ENCODE peak calls at places on chromosomes 16 and 17, in seven cellular contexts. O is GM10248; A is pancreas; W is PC-9; C is Peyer's patch; P is CD8-positive, alpha-beta T cell; E is bronchial epithelial cell. V is an unnamed sample.

GRCh38 chr17:28626818-28627217 is 12.8 kb upstream of the RSKR start:
- DNase-seq in O (no peak), A (no peak), W (no peak), C (no peak), P (no peak), E (no peak), V (no peak)

GRCh38 chr17:37483311-37484039 is 6.2 kb upstream of the DUSP14 start:
- DNase-seq in O (peak; percentile 32), A (no peak), W (no peak), C (no peak), P (no peak), E (no peak), V (no peak)

GRCh38 chr17:16465861-16466338 is 26.1 kb downstream of the LRRC75A start:
- DNase-seq in O (no peak), A (no peak), W (peak; percentile 77), C (no peak), P (no peak), E (no peak), V (no peak)

GRCh38 chr17:67270411-67270810 is 25.4 kb upstream of the HELZ start:
- DNase-seq in O (no peak), A (no peak), W (no peak), C (no peak), P (no peak), E (no peak), V (no peak)

GRCh38 chr17:20121359-20122235 is 112.4 kb downstream of the SPECC1 start:
- DNase-seq in O (peak; percentile 76), A (peak; percentile 45), W (peak; percentile 70), C (peak; percentile 61), P (peak; percentile 36), E (peak; percentile 55), V (peak; percentile 72)

GRCh38 chr16:24045641-24046040 is 209.9 kb downstream of the PRKCB start:
- DNase-seq in O (no peak), A (no peak), W (no peak), C (no peak), P (no peak), E (no peak), V (peak; percentile 19)

GRCh38 chr17:2058521-2059124 is 3.7 kb downstream of the HIC1 start:
- DNase-seq in O (peak; percentile 78), A (peak; percentile 75), W (no peak), C (peak; percentile 83), P (no peak), E (no peak), V (peak; percentile 39)

GRCh38 chr16:87951550-87952538 is 610 bp downstream of the BANP start:
- DNase-seq in O (no peak), A (no peak), W (no peak), C (no peak), P (no peak), E (no peak), V (no peak)

GRCh38 chr16:16004314-16004749 is 54.9 kb downstream of the ABCC1 start:
- DNase-seq in O (no peak), A (no peak), W (no peak), C (no peak), P (no peak), E (peak; percentile 37), V (no peak)

GRCh38 chr17:82342361-82343079 is 9.0 kb upstream of the SECTM1 start:
- DNase-seq in O (no peak), A (no peak), W (no peak), C (no peak), P (no peak), E (no peak), V (no peak)

GRCh38 chr16:48003226-48003907 is 152.4 kb downstream of the ABCC12 start:
- DNase-seq in O (no peak), A (no peak), W (no peak), C (no peak), P (no peak), E (peak; percentile 87), V (no peak)

GRCh38 chr17:76625496-76625895 is 18.1 kb downstream of the ST6GALNAC1 start:
- DNase-seq in O (no peak), A (no peak), W (no peak), C (no peak), P (no peak), E (no peak), V (no peak)

GRCh38 chr17:28372203-28372944 is 880 bp downstream of the SARM1 start:
- DNase-seq in O (peak; percentile 45), A (no peak), W (no peak), C (peak; percentile 22), P (no peak), E (no peak), V (peak; percentile 23)

GRCh38 chr17:29835438-29836351 is 94.3 kb downstream of the SSH2 start:
- DNase-seq in O (no peak), A (no peak), W (no peak), C (no peak), P (no peak), E (peak; percentile 39), V (no peak)

GRCh38 chr17:81144423-81144781 is 20.9 kb upstream of the PVALEF start:
- DNase-seq in O (no peak), A (no peak), W (no peak), C (no peak), P (no peak), E (no peak), V (no peak)
- TF ChIP-seq CTCF in O (no peak), A (no peak), W (no peak), C (no peak), P (no peak), E (no peak), V (no peak)

GRCh38 chr17:62670202-62670821 is 42.8 kb downstream of the MRC2 start:
- DNase-seq in O (no peak), A (no peak), W (no peak), C (no peak), P (no peak), E (peak; percentile 99), V (no peak)

GRCh38 chr17:62665599-62665998 is 38.1 kb downstream of the MRC2 start:
- DNase-seq in O (no peak), A (no peak), W (no peak), C (no peak), P (no peak), E (no peak), V (no peak)

GRCh38 chr17:62666801-62667591 is 39.5 kb downstream of the MRC2 start:
- DNase-seq in O (no peak), A (no peak), W (no peak), C (no peak), P (no peak), E (no peak), V (no peak)

GRCh38 chr17:62666061-62666800 is 38.8 kb downstream of the MRC2 start:
- DNase-seq in O (no peak), A (no peak), W (no peak), C (no peak), P (no peak), E (no peak), V (no peak)

GRCh38 chr17:62668091-62668804 is 40.8 kb downstream of the MRC2 start:
- DNase-seq in O (no peak), A (no peak), W (no peak), C (no peak), P (no peak), E (peak; percentile 96), V (no peak)
- TF ChIP-seq CTCF in O (no peak), A (no peak), W (no peak), C (no peak), P (no peak), E (no peak), V (no peak)

GRCh38 chr17:77771145-77771544 is 187.4 kb upstream of the TNRC6C start:
- DNase-seq in O (no peak), A (no peak), W (no peak), C (no peak), P (no peak), E (no peak), V (no peak)

GRCh38 chr17:77771587-77771986 is 186.9 kb upstream of the TNRC6C start:
- DNase-seq in O (no peak), A (no peak), W (no peak), C (no peak), P (no peak), E (no peak), V (no peak)

GRCh38 chr17:77771998-77772397 is 186.5 kb upstream of the TNRC6C start:
- DNase-seq in O (no peak), A (no peak), W (no peak), C (no peak), P (no peak), E (no peak), V (no peak)

GRCh38 chr17:77772899-77773358 is 185.6 kb upstream of the TNRC6C start:
- DNase-seq in O (no peak), A (no peak), W (no peak), C (no peak), P (no peak), E (no peak), V (no peak)

DNA sequence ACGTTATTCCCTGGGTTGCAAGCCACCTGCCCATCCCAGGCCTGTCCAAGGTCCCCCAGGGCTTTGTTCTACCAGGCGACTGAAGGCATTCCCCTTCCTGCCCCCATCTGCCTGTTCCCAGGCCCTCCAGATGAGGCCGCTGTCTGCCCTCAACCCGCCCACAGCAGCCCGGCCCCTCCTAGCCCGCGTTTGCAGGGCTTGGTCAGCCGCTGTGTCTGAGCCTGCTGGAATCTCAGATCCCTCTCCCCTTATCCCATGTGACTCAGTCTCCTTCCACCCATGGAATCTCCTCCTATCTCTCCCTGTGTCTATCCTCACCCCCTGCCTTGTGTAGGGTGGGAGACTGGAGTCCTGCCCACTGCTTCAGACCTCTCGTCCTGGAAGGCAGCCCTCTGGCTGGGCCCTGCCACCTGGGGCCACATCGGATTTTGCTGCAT is 186.0 kb upstream of the TNRC6C start:
- DNase-seq in O (peak; percentile 86), A (peak; percentile 43), W (peak; percentile 20), C (peak; percentile 62), P (peak; percentile 46), E (no peak), V (peak; percentile 55)
- TF ChIP-seq CTCF in O (peak; percentile 79), A (peak; percentile 37), W (peak; percentile 37), C (peak; percentile 66), P (peak; percentile 74), E (peak; percentile 17), V (peak; percentile 66)

GRCh38 chr17:58527949-58528348 is 13.5 kb upstream of the MTMR4 start:
- DNase-seq in O (no peak), A (no peak), W (no peak), C (no peak), P (no peak), E (no peak), V (no peak)

GRCh38 chr17:58528443-58528842 is 14.0 kb upstream of the MTMR4 start:
- DNase-seq in O (no peak), A (no peak), W (no peak), C (no peak), P (no peak), E (no peak), V (no peak)

GRCh38 chr17:58525239-58525638 is 10.8 kb upstream of the MTMR4 start:
- DNase-seq in O (no peak), A (no peak), W (no peak), C (no peak), P (no peak), E (peak; percentile 57), V (no peak)

GRCh38 chr17:58529275-58529674 is 14.8 kb upstream of the MTMR4 start:
- DNase-seq in O (no peak), A (no peak), W (no peak), C (no peak), P (no peak), E (no peak), V (no peak)

DNA sequence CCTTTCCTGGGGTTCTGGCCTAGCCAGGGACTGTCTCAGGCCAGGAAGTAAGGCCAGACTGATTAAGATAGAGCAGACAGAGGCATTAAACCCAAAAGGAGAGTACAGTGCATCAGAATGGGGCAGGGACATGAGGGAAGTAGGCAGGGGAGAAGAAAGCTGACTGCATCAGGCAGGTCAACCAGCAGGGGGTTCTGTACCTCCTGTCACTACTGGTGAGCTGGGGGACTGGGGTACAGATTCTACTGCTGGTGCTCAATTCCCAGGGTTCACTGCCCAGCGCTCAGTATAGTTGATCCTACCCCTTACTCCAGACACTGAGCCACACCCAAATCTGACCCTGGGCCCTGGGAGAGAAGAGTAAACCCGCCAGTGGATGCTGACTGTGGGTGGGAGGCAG is 12.9 kb upstream of the MTMR4 start:
- DNase-seq in O (no peak), A (no peak), W (no peak), C (no peak), P (no peak), E (no peak), V (no peak)
- TF ChIP-seq CTCF in O (no peak), A (no peak), W (no peak), C (no peak), P (no peak), E (peak; percentile 21), V (peak; percentile 24)

V was measured in neural crest cell.